ENCODE peak calls at places on chromosomes 16 and 17, in ten cellular contexts. One of them, this sample, is unnamed.

GRCh38 chr16:51166116-51166515 is 15.0 kb upstream of the SALL1 start:
- DNase-seq in AG20443: no peak
- DNase-seq in ACHN: no peak
- DNase-seq in HFFc6: no peak
- DNase-seq in tibial nerve: no peak
- DNase-seq in skeletal muscle cell: no peak
- DNase-seq in astrocyte of the cerebellum: no peak
- DNase-seq in cardiac fibroblast: no peak
- DNase-seq in upper lobe of right lung: no peak
- DNase-seq in stimulated activated CD4-positive, alpha-beta T cell treated with anti-CD3 and anti-CD28 coated beads, TNF-alpha, amount 100 ng/mL, for 4 hours: no peak
- DNase-seq in this sample: no peak

GRCh38 chr17:9298135-9298534 is 276.8 kb downstream of the NTN1 start:
- DNase-seq in AG20443: no peak
- DNase-seq in ACHN: no peak
- DNase-seq in HFFc6: no peak
- DNase-seq in tibial nerve: no peak
- DNase-seq in skeletal muscle cell: no peak
- DNase-seq in astrocyte of the cerebellum: no peak
- DNase-seq in cardiac fibroblast: no peak
- DNase-seq in upper lobe of right lung: no peak
- DNase-seq in stimulated activated CD4-positive, alpha-beta T cell treated with anti-CD3 and anti-CD28 coated beads, TNF-alpha, amount 100 ng/mL, for 4 hours: no peak
- DNase-seq in this sample: no peak

GRCh38 chr17:76076765-76077581 is 2.0 kb upstream of the ZACN start:
- DNase-seq in AG20443: no peak
- DNase-seq in ACHN: no peak
- DNase-seq in HFFc6: no peak
- DNase-seq in tibial nerve: no peak
- DNase-seq in skeletal muscle cell: no peak
- DNase-seq in astrocyte of the cerebellum: no peak
- DNase-seq in cardiac fibroblast: no peak
- DNase-seq in upper lobe of right lung: peak; percentile 69
- DNase-seq in stimulated activated CD4-positive, alpha-beta T cell treated with anti-CD3 and anti-CD28 coated beads, TNF-alpha, amount 100 ng/mL, for 4 hours: no peak
- DNase-seq in this sample: no peak

GRCh38 chr17:12665263-12666210 is at the start of gene MYOCD:
- DNase-seq in AG20443: peak; percentile 76
- DNase-seq in ACHN: no peak
- DNase-seq in HFFc6: peak; percentile 3
- DNase-seq in tibial nerve: no peak
- DNase-seq in skeletal muscle cell: no peak
- DNase-seq in astrocyte of the cerebellum: no peak
- DNase-seq in cardiac fibroblast: no peak
- DNase-seq in upper lobe of right lung: peak; percentile 65
- DNase-seq in stimulated activated CD4-positive, alpha-beta T cell treated with anti-CD3 and anti-CD28 coated beads, TNF-alpha, amount 100 ng/mL, for 4 hours: no peak
- DNase-seq in this sample: peak; percentile 46

GRCh38 chr16:74257061-74257460 is 39.6 kb upstream of the PSMD7 start:
- DNase-seq in AG20443: no peak
- DNase-seq in ACHN: no peak
- DNase-seq in HFFc6: no peak
- DNase-seq in tibial nerve: no peak
- DNase-seq in skeletal muscle cell: no peak
- DNase-seq in astrocyte of the cerebellum: no peak
- DNase-seq in cardiac fibroblast: no peak
- DNase-seq in upper lobe of right lung: no peak
- DNase-seq in stimulated activated CD4-positive, alpha-beta T cell treated with anti-CD3 and anti-CD28 coated beads, TNF-alpha, amount 100 ng/mL, for 4 hours: no peak
- DNase-seq in this sample: no peak

GRCh38 chr16:63714876-63715275 is 1407.0 kb downstream of the CDH11 start:
- DNase-seq in AG20443: no peak
- DNase-seq in ACHN: no peak
- DNase-seq in HFFc6: no peak
- DNase-seq in tibial nerve: no peak
- DNase-seq in skeletal muscle cell: no peak
- DNase-seq in astrocyte of the cerebellum: no peak
- DNase-seq in cardiac fibroblast: no peak
- DNase-seq in upper lobe of right lung: no peak
- DNase-seq in stimulated activated CD4-positive, alpha-beta T cell treated with anti-CD3 and anti-CD28 coated beads, TNF-alpha, amount 100 ng/mL, for 4 hours: no peak
- DNase-seq in this sample: no peak

GRCh38 chr17:59074494-59074893 is 32.2 kb downstream of the TRIM37 start:
- DNase-seq in AG20443: no peak
- DNase-seq in ACHN: no peak
- DNase-seq in HFFc6: peak; percentile 38
- DNase-seq in tibial nerve: no peak
- DNase-seq in skeletal muscle cell: no peak
- DNase-seq in astrocyte of the cerebellum: no peak
- DNase-seq in cardiac fibroblast: peak; percentile 69
- DNase-seq in upper lobe of right lung: no peak
- DNase-seq in stimulated activated CD4-positive, alpha-beta T cell treated with anti-CD3 and anti-CD28 coated beads, TNF-alpha, amount 100 ng/mL, for 4 hours: no peak
- DNase-seq in this sample: no peak

GRCh38 chr16:84356591-84357116 is 11.7 kb upstream of the ATP2C2 start:
- DNase-seq in AG20443: no peak
- DNase-seq in ACHN: no peak
- DNase-seq in HFFc6: no peak
- DNase-seq in tibial nerve: peak; percentile 28
- DNase-seq in skeletal muscle cell: no peak
- DNase-seq in astrocyte of the cerebellum: no peak
- DNase-seq in cardiac fibroblast: no peak
- DNase-seq in upper lobe of right lung: no peak
- DNase-seq in stimulated activated CD4-positive, alpha-beta T cell treated with anti-CD3 and anti-CD28 coated beads, TNF-alpha, amount 100 ng/mL, for 4 hours: no peak
- DNase-seq in this sample: peak; percentile 42

GRCh38 chr17:50101346-50102163 is 6.4 kb downstream of the PDK2 start:
- DNase-seq in AG20443: peak; percentile 70
- DNase-seq in ACHN: peak; percentile 38
- DNase-seq in HFFc6: peak; percentile 28
- DNase-seq in tibial nerve: no peak
- DNase-seq in skeletal muscle cell: no peak
- DNase-seq in astrocyte of the cerebellum: no peak
- DNase-seq in cardiac fibroblast: peak; percentile 50
- DNase-seq in upper lobe of right lung: no peak
- DNase-seq in stimulated activated CD4-positive, alpha-beta T cell treated with anti-CD3 and anti-CD28 coated beads, TNF-alpha, amount 100 ng/mL, for 4 hours: no peak
- DNase-seq in this sample: peak; percentile 78

GRCh38 chr16:30567991-30568638 is 3.4 kb downstream of the ZNF688 start:
- DNase-seq in AG20443: peak; percentile 20
- DNase-seq in ACHN: no peak
- DNase-seq in HFFc6: peak; percentile 70
- DNase-seq in tibial nerve: no peak
- DNase-seq in skeletal muscle cell: peak; percentile 73
- DNase-seq in astrocyte of the cerebellum: no peak
- DNase-seq in cardiac fibroblast: peak; percentile 88
- DNase-seq in upper lobe of right lung: no peak
- DNase-seq in stimulated activated CD4-positive, alpha-beta T cell treated with anti-CD3 and anti-CD28 coated beads, TNF-alpha, amount 100 ng/mL, for 4 hours: no peak
- DNase-seq in this sample: peak; percentile 62

GRCh38 chr17:74770498-74771318 is 5.4 kb downstream of the NAT9 start:
- DNase-seq in AG20443: peak; percentile 49
- DNase-seq in ACHN: peak; percentile 60
- DNase-seq in HFFc6: peak; percentile 18
- DNase-seq in tibial nerve: peak; percentile 50
- DNase-seq in skeletal muscle cell: no peak
- DNase-seq in astrocyte of the cerebellum: no peak
- DNase-seq in cardiac fibroblast: peak; percentile 52
- DNase-seq in upper lobe of right lung: peak; percentile 88
- DNase-seq in stimulated activated CD4-positive, alpha-beta T cell treated with anti-CD3 and anti-CD28 coated beads, TNF-alpha, amount 100 ng/mL, for 4 hours: peak; percentile 55
- DNase-seq in this sample: peak; percentile 58

GRCh38 chr17:63600569-63601438 is at the start of gene TACO1:
- DNase-seq in AG20443: peak; percentile 96
- DNase-seq in ACHN: peak; percentile 86
- DNase-seq in HFFc6: peak; percentile 74
- DNase-seq in tibial nerve: peak; percentile 48
- DNase-seq in skeletal muscle cell: peak; percentile 45
- DNase-seq in astrocyte of the cerebellum: peak; percentile 65
- DNase-seq in cardiac fibroblast: peak; percentile 89
- DNase-seq in upper lobe of right lung: peak; percentile 90
- DNase-seq in stimulated activated CD4-positive, alpha-beta T cell treated with anti-CD3 and anti-CD28 coated beads, TNF-alpha, amount 100 ng/mL, for 4 hours: peak; percentile 58
- DNase-seq in this sample: peak; percentile 76

This sample was measured in H4.